ENCODE peak calls at places on chromosomes 2 and 18, in nine cellular contexts. R is stomach; T is nephron progenitor cell; Z is lower lobe of right lung; L is BE2C; J is GM13976; A is activated CD8-positive, alpha-beta T cell treated with anti-CD3 and anti-CD28 coated beads for 36 hours; M is IMR-90; V is BJ. I is an unnamed sample.
A peak's percentile ranks its signal among the peaks of the same experiment; 100 is the strongest.

GRCh38 chr2:99624682-99625081 is 134.9 kb upstream of the REV1 start:
- DNase-seq in R (no peak), T (no peak), Z (no peak), L (no peak), J (no peak), A (no peak), M (no peak), V (no peak), I (no peak)

GRCh38 chr18:1659190-1659589 is 754.5 kb downstream of the ADCYAP1 start:
- DNase-seq in R (no peak), T (peak; percentile 4), Z (peak; percentile 58), L (no peak), J (no peak), A (no peak), M (no peak), V (no peak), I (no peak)

GRCh38 chr2:100845141-100845991 is 25.4 kb downstream of the NPAS2 start:
- DNase-seq in R (peak; percentile 76), T (no peak), Z (no peak), L (no peak), J (no peak), A (no peak), M (no peak), V (no peak), I (no peak)

GRCh38 chr2:63086687-63087086 is 36.1 kb downstream of the OTX1 start:
- DNase-seq in R (no peak), T (no peak), Z (no peak), L (no peak), J (no peak), A (no peak), M (no peak), V (no peak), I (no peak)

GRCh38 chr2:69683170-69683971 is 39.8 kb upstream of the AAK1 start:
- DNase-seq in R (no peak), T (no peak), Z (no peak), L (peak; percentile 34), J (no peak), A (no peak), M (peak; percentile 85), V (peak; percentile 62), I (no peak)

GRCh38 chr2:187875271-187875670 is 321.0 kb upstream of the TFPI start:
- DNase-seq in R (no peak), T (no peak), Z (no peak), L (no peak), J (no peak), A (no peak), M (no peak), V (no peak), I (no peak)

GRCh38 chr2:100780203-100781008 is 39.5 kb upstream of the NPAS2 start:
- DNase-seq in R (no peak), T (no peak), Z (no peak), L (no peak), J (no peak), A (no peak), M (peak; percentile 81), V (no peak), I (no peak)

GRCh38 chr2:157627594-157628281 is 926 bp downstream of the ACVR1C start:
- DNase-seq in R (peak; percentile 49), T (peak; percentile 15), Z (peak; percentile 41), L (no peak), J (no peak), A (peak; percentile 67), M (peak; percentile 3), V (no peak), I (no peak)

GRCh38 chr2:203279288-203279687 is 40.5 kb downstream of the CYP20A1 start:
- DNase-seq in R (no peak), T (no peak), Z (no peak), L (no peak), J (no peak), A (no peak), M (no peak), V (no peak), I (no peak)

GRCh38 chr2:236178921-236179652 is 10.9 kb upstream of the GBX2 start:
- DNase-seq in R (no peak), T (no peak), Z (no peak), L (no peak), J (no peak), A (no peak), M (no peak), V (no peak), I (no peak)

GRCh38 chr2:187360286-187360685 is 87.8 kb downstream of the CALCRL start:
- DNase-seq in R (no peak), T (no peak), Z (no peak), L (no peak), J (no peak), A (no peak), M (no peak), V (no peak), I (no peak)

GRCh38 chr18:12391487-12392136 is 14.6 kb upstream of the AFG3L2 start:
- DNase-seq in R (peak; percentile 61), T (peak; percentile 56), Z (no peak), L (peak; percentile 57), J (peak; percentile 74), A (peak; percentile 72), M (peak; percentile 75), V (no peak), I (peak; percentile 27)

GRCh38 chr2:119290859-119291587 is 67.4 kb downstream of the STEAP3 start:
- DNase-seq in R (peak; percentile 87), T (peak; percentile 90), Z (peak; percentile 84), L (peak; percentile 57), J (peak; percentile 87), A (peak; percentile 7), M (peak; percentile 61), V (no peak), I (peak; percentile 88)

GRCh38 chr2:64945973-64946736 is 43.0 kb upstream of the SLC1A4 start:
- DNase-seq in R (peak; percentile 38), T (peak; percentile 13), Z (peak; percentile 61), L (no peak), J (peak; percentile 78), A (peak; percentile 86), M (peak; percentile 17), V (no peak), I (no peak)

GRCh38 chr2:7748717-7749415 is 831.7 kb downstream of the RNF144A start:
- DNase-seq in R (no peak), T (no peak), Z (no peak), L (peak; percentile 20), J (no peak), A (peak; percentile 66), M (peak; percentile 3), V (no peak), I (no peak)

GRCh38 chr2:127121776-127122176 is 14.8 kb upstream of the BIN1 start:
- DNase-seq in R (no peak), T (no peak), Z (no peak), L (no peak), J (no peak), A (no peak), M (no peak), V (no peak), I (no peak)

GRCh38 chr18:22349966-22350365 is 67.7 kb downstream of the CTAGE1 start:
- DNase-seq in R (no peak), T (no peak), Z (no peak), L (no peak), J (no peak), A (no peak), M (no peak), V (no peak), I (no peak)

GRCh38 chr18:48887294-48887904 is 63.4 kb downstream of the SMAD7 start:
- DNase-seq in R (no peak), T (no peak), Z (no peak), L (no peak), J (no peak), A (no peak), M (no peak), V (no peak), I (no peak)

GRCh38 chr2:20452551-20452950 is 5.7 kb downstream of the RHOB start:
- DNase-seq in R (peak; percentile 27), T (no peak), Z (no peak), L (peak; percentile 62), J (no peak), A (no peak), M (peak; percentile 39), V (no peak), I (no peak)
- TF ChIP-seq CTCF in R (no peak), T (no peak), Z (peak; percentile 15), L (peak; percentile 75), J (no peak), A (no peak), M (peak; percentile 24), V (peak; percentile 8), I (no peak)

GRCh38 chr2:51413726-51414125 is 381.8 kb upstream of the NRXN1 start:
- DNase-seq in R (no peak), T (no peak), Z (no peak), L (no peak), J (no peak), A (no peak), M (peak; percentile 51), V (no peak), I (no peak)

GRCh38 chr2:51409920-51410319 is 378.0 kb upstream of the NRXN1 start:
- DNase-seq in R (no peak), T (no peak), Z (no peak), L (no peak), J (no peak), A (no peak), M (no peak), V (no peak), I (no peak)

DNA sequence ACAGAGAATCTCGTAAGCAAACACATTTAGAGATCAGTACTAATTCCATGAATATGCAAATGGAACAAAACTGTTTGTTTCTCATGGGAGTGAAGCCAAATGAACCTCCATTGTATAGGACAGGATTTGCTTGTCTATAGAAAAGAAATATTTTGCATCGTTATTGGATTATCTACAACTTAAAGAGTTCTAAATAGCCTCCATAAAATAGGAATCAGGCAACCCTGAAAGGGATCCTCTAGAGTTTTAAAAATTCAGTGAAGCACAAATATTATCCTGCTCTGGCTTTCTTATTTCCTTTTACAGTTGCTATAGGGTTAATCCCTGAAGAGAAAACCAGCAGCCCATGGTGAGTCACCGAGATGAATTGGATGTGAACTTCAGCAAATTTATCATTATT is 378.4 kb upstream of the NRXN1 start:
- DNase-seq in R (no peak), T (no peak), Z (no peak), L (no peak), J (no peak), A (no peak), M (peak; percentile 24), V (no peak), I (no peak)
- TF ChIP-seq CTCF in R (no peak), T (no peak), Z (no peak), L (no peak), J (no peak), A (no peak), M (no peak), V (no peak), I (no peak)

GRCh38 chr2:67240507-67240906 is 156.6 kb upstream of the ETAA1 start:
- DNase-seq in R (no peak), T (no peak), Z (no peak), L (no peak), J (no peak), A (no peak), M (peak; percentile 53), V (no peak), I (no peak)
- TF ChIP-seq CTCF in R (no peak), T (no peak), Z (no peak), L (no peak), J (no peak), A (no peak), M (no peak), V (no peak), I (no peak)

DNA sequence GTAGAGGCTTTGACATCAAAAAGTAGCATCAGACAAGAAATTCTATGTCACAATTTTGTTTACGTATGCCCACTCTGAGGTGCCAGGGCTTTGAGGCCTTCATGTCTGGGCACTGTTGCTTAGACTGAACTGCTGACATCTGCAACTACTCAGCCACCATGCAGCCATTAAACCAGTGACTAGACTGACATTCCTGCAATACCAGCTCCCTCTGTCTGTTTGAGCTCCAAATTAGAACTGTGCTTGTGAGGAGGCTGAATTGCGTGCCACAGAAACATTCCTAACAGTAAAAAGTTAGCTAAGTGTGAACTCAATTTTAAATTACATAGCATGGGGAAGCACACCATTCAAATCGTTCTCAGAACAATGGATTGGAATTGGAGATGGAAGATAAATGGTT is 163.2 kb downstream of the INSIG2 start:
- DNase-seq in R (no peak), T (no peak), Z (no peak), L (no peak), J (no peak), A (no peak), M (no peak), V (peak; percentile 70), I (no peak)
- TF ChIP-seq CTCF in R (no peak), T (no peak), Z (no peak), L (no peak), J (no peak), A (no peak), M (no peak), V (no peak), I (no peak)